ENCODE peak calls at places on chromosomes 6 and 20, in ten cellular contexts. N is nucleus accumbens; D is glutamatergic neuron; I is Peyer's patch; U is stimulated activated CD8-positive, alpha-beta memory T cell treated with anti-CD3 and anti-CD28 coated beads, Interleukin-7, amount 100 ng/mL, for 48 hours; L is WERI-Rb-1; O is PC-9; C is AG09319; H is sciatic nerve; Y is activated gamma-delta T cell. T is an unnamed sample.

GRCh38 chr6:37209461-37210205 is 39.7 kb downstream of the PIM1 start:
- DNase-seq in N (no peak), D (no peak), I (peak), U (peak), L (no peak), O (no peak), C (no peak), H (no peak), Y (no peak), T (peak)

GRCh38 chr6:1552296-1552761 is 57.4 kb upstream of the FOXC1 start:
- DNase-seq in N (no peak), D (no peak), I (no peak), U (no peak), L (no peak), O (no peak), C (no peak), H (no peak), Y (no peak), T (no peak)

GRCh38 chr6:70133246-70133645 is 169.6 kb downstream of the COL9A1 start:
- DNase-seq in N (no peak), D (no peak), I (no peak), U (no peak), L (no peak), O (no peak), C (no peak), H (no peak), Y (no peak), T (no peak)

GRCh38 chr6:43708857-43709653 is 21.5 kb upstream of the MRPS18A start:
- DNase-seq in N (no peak), D (no peak), I (no peak), U (no peak), L (no peak), O (no peak), C (peak), H (peak), Y (no peak), T (no peak)

GRCh38 chr6:13286185-13286584 is 42.2 kb downstream of the TBC1D7 start:
- DNase-seq in N (no peak), D (no peak), I (peak), U (no peak), L (no peak), O (no peak), C (no peak), H (no peak), Y (no peak), T (no peak)

GRCh38 chr6:168032383-168032760 is 34.9 kb downstream of the KIF25 start:
- DNase-seq in N (no peak), D (no peak), I (no peak), U (no peak), L (no peak), O (no peak), C (peak), H (no peak), Y (no peak), T (no peak)

GRCh38 chr6:49553353-49553752 is 2.9 kb downstream of the C6orf141 start:
- DNase-seq in N (no peak), D (no peak), I (no peak), U (no peak), L (no peak), O (no peak), C (no peak), H (no peak), Y (no peak), T (no peak)

GRCh38 chr6:75516757-75517156 is 23.2 kb upstream of the FILIP1 start:
- DNase-seq in N (no peak), D (no peak), I (no peak), U (no peak), L (no peak), O (no peak), C (no peak), H (no peak), Y (no peak), T (no peak)

GRCh38 chr6:17167327-17167979 is 65.6 kb downstream of the STMND1 start:
- DNase-seq in N (no peak), D (peak), I (no peak), U (no peak), L (peak), O (peak), C (no peak), H (no peak), Y (no peak), T (no peak)

GRCh38 chr6:27296106-27296783 is 15.8 kb downstream of the POM121L2 start:
- DNase-seq in N (no peak), D (peak), I (no peak), U (no peak), L (no peak), O (peak), C (no peak), H (no peak), Y (no peak), T (no peak)

GRCh38 chr6:131213501-131213990 is 78.3 kb downstream of the AKAP7 start:
- DNase-seq in N (no peak), D (no peak), I (no peak), U (no peak), L (no peak), O (no peak), C (no peak), H (no peak), Y (no peak), T (no peak)

GRCh38 chr6:67952121-67952520 is 683.0 kb upstream of the ADGRB3 start:
- DNase-seq in N (no peak), D (no peak), I (no peak), U (no peak), L (no peak), O (no peak), C (no peak), H (no peak), Y (no peak), T (no peak)

GRCh38 chr20:33769032-33769431 is 37.2 kb downstream of the ZNF341 start:
- DNase-seq in N (no peak), D (no peak), I (no peak), U (no peak), L (no peak), O (no peak), C (no peak), H (no peak), Y (no peak), T (no peak)

GRCh38 chr20:48075591-48076174 is 290.4 kb upstream of the SULF2 start:
- DNase-seq in N (no peak), D (no peak), I (no peak), U (no peak), L (no peak), O (peak), C (no peak), H (no peak), Y (no peak), T (no peak)

GRCh38 chr6:7204726-7205125 is 97.0 kb downstream of the RREB1 start:
- DNase-seq in N (no peak), D (no peak), I (no peak), U (no peak), L (no peak), O (no peak), C (no peak), H (no peak), Y (no peak), T (no peak)

GRCh38 chr6:108039681-108040080 is 34.9 kb downstream of the OSTM1 start:
- DNase-seq in N (no peak), D (no peak), I (no peak), U (no peak), L (no peak), O (no peak), C (no peak), H (no peak), Y (no peak), T (no peak)

GRCh38 chr6:106747139-106747538 is 117.8 kb downstream of the QRSL1 start:
- DNase-seq in N (no peak), D (no peak), I (no peak), U (no peak), L (no peak), O (no peak), C (no peak), H (no peak), Y (no peak), T (no peak)

GRCh38 chr20:19304886-19305415 is 92.5 kb downstream of the SLC24A3 start:
- DNase-seq in N (no peak), D (no peak), I (no peak), U (no peak), L (no peak), O (no peak), C (no peak), H (no peak), Y (no peak), T (no peak)

GRCh38 chr6:15260099-15260821 is 14.4 kb downstream of the JARID2 start:
- DNase-seq in N (no peak), D (no peak), I (no peak), U (no peak), L (no peak), O (no peak), C (peak), H (no peak), Y (no peak), T (no peak)

GRCh38 chr6:15368873-15369272 is 123.0 kb downstream of the JARID2 start:
- DNase-seq in N (no peak), D (no peak), I (no peak), U (no peak), L (no peak), O (no peak), C (no peak), H (no peak), Y (no peak), T (no peak)

GRCh38 chr6:29887819-29888581 is 54.3 kb upstream of the HLA-A start:
- DNase-seq in N (no peak), D (peak), I (no peak), U (peak), L (peak), O (peak), C (no peak), H (peak), Y (peak), T (peak)

GRCh38 chr20:41133709-41134361 is 3.5 kb upstream of the PLCG1 start:
- DNase-seq in N (peak), D (no peak), I (peak), U (no peak), L (no peak), O (no peak), C (no peak), H (no peak), Y (no peak), T (peak)

GRCh38 chr20:56504373-56505005 is 20.1 kb upstream of the FAM209A start:
- DNase-seq in N (no peak), D (peak), I (no peak), U (no peak), L (peak), O (no peak), C (no peak), H (no peak), Y (no peak), T (no peak)

GRCh38 chr6:113719056-113719455 is 138.1 kb upstream of the MARCKS start:
- DNase-seq in N (no peak), D (no peak), I (no peak), U (no peak), L (peak), O (peak), C (no peak), H (no peak), Y (no peak), T (no peak)

T was measured in T-helper 22 cell.